ENCODE peak calls at places on chromosomes 4 and X, in six cellular contexts. R is right lobe of liver; X is CD8-positive, alpha-beta T cell; V is sigmoid colon; A is endodermal cell; H is endothelial cell of umbilical vein. E is an unnamed sample. For H3K9me3, the result is how much of the 10 kb centered on the place peaks cover.

GRCh38 chrX:19721726-19722370 is 165.6 kb downstream of the SH3KBP1 start:
- DNase-seq in H (no peak), R (peak), A (no peak), V (no peak), X (no peak), E (no peak)

GRCh38 chr4:108834167-108834566 is 71.3 kb upstream of the ETNPPL start:
- DNase-seq in H (no peak), A (no peak), X (no peak), R (no peak), V (no peak), E (no peak)

GRCh38 chr4:23279377-23279988 is 586.7 kb downstream of the GBA3 start:
- DNase-seq in X (no peak), V (no peak), A (no peak), H (no peak), R (no peak), E (no peak)

GRCh38 chrX:150690126-150690525 is 3.1 kb upstream of the MTMR1 start:
- DNase-seq in H (no peak), R (no peak), A (no peak), X (no peak), V (no peak), E (no peak)

GRCh38 chr4:141580523-141580922 is 55.9 kb upstream of the IL15 start:
- DNase-seq in R (no peak), V (no peak), X (no peak), A (peak), H (no peak), E (no peak)

GRCh38 chr4:16464651-16465050 is 238.4 kb upstream of the TAPT1 start:
- DNase-seq in H (no peak), R (no peak), V (no peak), X (no peak), A (no peak), E (no peak)

GRCh38 chr4:1238676-1239000 is 10.3 kb downstream of the CTBP1 start:
- DNase-seq in A (no peak), X (no peak), R (no peak), H (no peak), V (peak), E (no peak)

GRCh38 chrX:107701493-107702121 is 73.3 kb downstream of the PRPS1 start:
- DNase-seq in A (peak), R (no peak), H (no peak), V (peak), X (no peak), E (no peak)

GRCh38 chrX:145393702-145394235 is 146.5 kb downstream of the SPANXN1 start:
- DNase-seq in A (peak), R (no peak), H (no peak), X (no peak), V (no peak), E (no peak)

GRCh38 chrX:53153581-53153980 is 59.6 kb downstream of the KANTR start:
- DNase-seq in H (no peak), X (no peak), A (no peak), V (no peak), R (no peak), E (no peak)

GRCh38 chrX:17590892-17591740 is 146.2 kb upstream of the SCML1 start:
- DNase-seq in X (peak), R (peak), V (peak), A (peak), H (peak), E (no peak)

GRCh38 chr4:148341980-148342800 is 100.0 kb downstream of the NR3C2 start:
- DNase-seq in X (no peak), R (no peak), A (peak), V (no peak), H (peak), E (no peak)

GRCh38 chrX:74453178-74453577 is 31.9 kb downstream of the SLC16A2 start:
- DNase-seq in X (no peak), H (no peak), V (no peak), R (no peak), A (no peak), E (no peak)

GRCh38 chr4:46986922-46987638 is 6.3 kb downstream of the GABRA4 start:
- DNase-seq in R (no peak), A (no peak), X (no peak), H (no peak), V (no peak), E (no peak)

GRCh38 chr4:72896515-72896914 is 173.0 kb downstream of the COX18 start:
- DNase-seq in A (no peak), X (no peak), V (no peak), R (no peak), H (no peak), E (no peak)

GRCh38 chr4:104421576-104421975 is 73.1 kb downstream of the CXXC4 start:
- DNase-seq in V (no peak), X (no peak), H (no peak), A (peak), R (no peak), E (no peak)

GRCh38 chrX:135931644-135932487 is 38.4 kb downstream of the SAGE1 start:
- DNase-seq in H (peak), X (peak), R (peak), A (peak), V (no peak), E (peak)

GRCh38 chr4:127134490-127134889 is 498.3 kb upstream of the INTU start:
- DNase-seq in H (no peak), V (no peak), R (no peak), A (no peak), X (no peak), E (no peak)

GRCh38 chrX:53287493-53288138 is 6.2 kb upstream of the IQSEC2 start:
- DNase-seq in A (no peak), V (peak), R (peak), X (peak), H (peak), E (no peak)

GRCh38 chr4:2058264-2059033 is 678 bp upstream of the NAT8L start:
- DNase-seq in H (no peak), X (no peak), A (peak), R (no peak), V (no peak), E (no peak)

GRCh38 chr4:69881173-69881773 is 21.3 kb upstream of the SULT1E1 start:
- DNase-seq in H (peak), X (peak), A (no peak), V (no peak), R (peak), E (no peak)

GRCh38 chr4:168831919-168832745 is 177.9 kb downstream of the CBR4 start:
- DNase-seq in H (peak), V (peak), R (peak), A (peak), X (peak), E (no peak)

GRCh38 chr4:123381996-123382395 is 14.6 kb upstream of the SPRY1 start:
- DNase-seq in V (no peak), X (no peak), A (no peak), R (no peak), H (no peak), E (no peak)

GRCh38 chr4:13766722-13767495 is 139.4 kb upstream of the BOD1L1 start:
- DNase-seq in H (no peak), A (no peak), R (no peak), X (no peak), V (no peak), E (no peak)

GRCh38 chr4:138946306-138946705 is 69.3 kb upstream of the NOCT start:
- DNase-seq in V (no peak), R (no peak), H (no peak), A (no peak), X (no peak), E (no peak)

GRCh38 chr4:3299538-3300197 is 6.8 kb downstream of the RGS12 start:
- DNase-seq in H (no peak), X (no peak), V (no peak), R (peak), A (no peak), E (no peak)

GRCh38 chr4:67539830-67540229 is 5.5 kb downstream of the CENPC start:
- DNase-seq in H (no peak), R (no peak), X (no peak), V (no peak), A (no peak), E (no peak)

GRCh38 chrX:119970574-119970973 is 27.0 kb upstream of the NKAP start:
- DNase-seq in R (no peak), A (no peak), X (no peak), H (no peak), V (no peak), E (no peak)

GRCh38 chr4:78242071-78242470 is 184.9 kb downstream of the FRAS1 start:
- DNase-seq in R (no peak), V (no peak), H (no peak), X (no peak), A (no peak), E (no peak)

GRCh38 chrX:15815779-15816452 is 25.6 kb downstream of the ZRSR2 start:
- DNase-seq in V (no peak), X (peak), A (peak), H (peak), R (no peak), E (no peak)

GRCh38 chr4:31647776-31648175 is 927.6 kb downstream of the PCDH7 start:
- DNase-seq in V (no peak), X (no peak), A (no peak), H (no peak), R (no peak), E (no peak)

GRCh38 chr4:47071863-47072441 is 40.6 kb downstream of the GABRB1 start:
- DNase-seq in H (peak), X (no peak), A (no peak), V (no peak), R (no peak), E (no peak)

GRCh38 chr4:142607976-142608375 is 238.1 kb downstream of the INPP4B start:
- DNase-seq in V (no peak), R (no peak), H (no peak), X (no peak), A (no peak), E (no peak)

GRCh38 chr4:141352775-141353544 is 132.3 kb downstream of the ZNF330 start:
- DNase-seq in X (no peak), H (peak), A (peak), R (no peak), V (no peak), E (no peak)

DNA sequence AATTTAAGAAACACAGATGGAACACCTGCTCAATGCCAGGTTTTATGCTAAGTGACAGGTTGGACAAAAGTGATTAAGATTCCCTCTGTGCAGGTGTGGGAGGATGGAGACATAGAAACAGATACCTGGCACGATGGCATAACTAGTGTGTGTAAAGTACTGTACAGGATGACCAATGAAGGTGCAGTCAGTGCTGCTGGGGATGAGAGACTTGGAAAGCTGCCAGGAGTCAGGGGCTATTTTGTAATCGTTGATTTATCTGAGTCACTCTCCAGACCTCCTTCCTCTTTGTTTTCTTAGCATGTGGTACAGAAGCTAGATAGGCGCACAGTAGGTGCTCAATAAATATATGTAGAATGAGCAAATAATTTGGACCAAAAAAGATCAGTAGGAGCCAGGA is 58.2 kb downstream of the CWH43 start:
- DNase-seq in R (no peak), A (no peak), X (no peak), H (no peak), V (no peak), E (no peak)
- H3K9me3 ChIP-seq in R (under half), A (under half), X (under half), H (under half), V (under half), E (under half)

DNA sequence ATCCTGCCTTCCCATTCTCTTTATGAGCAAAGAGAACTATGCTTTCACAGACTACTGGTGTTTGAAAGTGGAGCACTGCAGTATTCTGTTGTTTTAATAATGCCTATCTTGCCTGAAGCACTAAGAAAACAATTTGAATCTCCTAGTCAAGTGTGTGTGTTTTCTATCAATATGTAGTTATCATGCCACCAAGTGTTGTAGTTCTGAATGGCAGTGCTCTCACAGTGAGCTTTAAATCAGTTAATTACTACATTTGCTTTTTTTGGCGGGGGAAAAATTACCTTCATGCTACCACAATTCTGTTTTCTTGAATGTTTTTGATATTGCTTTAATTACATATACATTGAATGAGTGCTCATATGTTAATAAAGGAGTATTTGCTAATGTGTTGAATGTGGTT is 143.6 kb upstream of the FAM47A start:
- DNase-seq in V (no peak), R (no peak), H (peak), A (no peak), X (no peak), E (no peak)
- H3K4me3 ChIP-seq in V (no peak), R (no peak), H (no peak), A (no peak), X (no peak), E (no peak)

GRCh38 chr4:116018831-116019230 is 905.4 kb upstream of the NDST4 start:
- DNase-seq in R (no peak), H (no peak), X (no peak), A (no peak), V (no peak), E (no peak)
- H3K9me3 ChIP-seq in R (under half), H (under half), X (under half), A (half or more), V (under half), E (under half)

DNA sequence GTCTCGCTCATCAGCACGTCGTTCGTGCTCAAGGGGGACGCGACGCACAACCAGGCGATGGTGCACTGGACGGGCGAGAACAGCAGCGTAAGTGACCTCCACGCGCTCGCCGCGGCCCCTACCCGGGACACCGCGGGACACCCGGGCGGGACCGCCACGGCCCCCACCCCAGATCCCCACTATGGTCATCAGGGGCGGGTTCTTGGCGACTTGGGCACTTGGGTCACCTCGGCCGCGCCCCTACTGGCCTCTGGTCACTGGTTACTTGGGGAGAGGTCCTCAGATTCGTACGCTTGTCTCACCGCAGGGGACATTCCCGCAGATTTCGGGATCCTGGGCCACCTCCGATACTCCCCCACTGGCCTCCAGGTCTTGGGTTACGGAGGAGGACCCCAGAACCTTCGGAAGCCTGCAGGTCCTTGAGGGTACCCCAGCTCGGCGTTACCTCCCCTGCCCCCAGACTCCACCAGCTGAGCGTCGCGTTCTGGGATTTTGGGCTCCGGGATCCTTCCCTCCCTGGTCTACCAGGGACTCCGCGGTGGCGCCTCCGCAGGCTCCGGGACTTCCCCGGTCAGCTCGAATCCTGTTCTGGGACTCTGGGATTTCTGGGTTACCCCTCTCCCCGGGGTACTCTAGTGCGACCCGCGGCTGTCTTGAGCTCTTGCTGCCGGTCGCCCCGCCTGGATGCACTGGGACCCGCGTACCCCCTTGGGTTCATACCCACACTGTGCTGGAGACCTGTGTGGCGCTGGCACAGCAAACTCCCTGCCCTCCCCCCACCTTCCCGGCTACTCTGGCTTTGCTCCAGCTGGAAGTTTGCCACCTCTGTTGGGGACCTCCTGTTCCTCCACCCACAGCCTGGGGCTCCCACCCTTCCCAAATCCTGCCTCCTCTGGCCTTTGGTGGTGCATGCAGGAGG is 961 bp downstream of the SORCS2 start:
- DNase-seq in A (peak), X (no peak), V (peak), R (peak), H (no peak), E (no peak)
- H3K4me3 ChIP-seq in A (peak), X (no peak), V (peak), R (peak), H (no peak), E (no peak)

E was measured in effector memory CD4-positive, alpha-beta T cell.